ENCODE peak calls at places on chromosomes 16 and 17, in nine cellular contexts. One of them, this sample, is unnamed.

GRCh38 chr16:68247932-68248331 is 2.8 kb downstream of the PLA2G15 start:
- DNase-seq in iris pigment epithelial cell: no peak
- DNase-seq in NCI-H1092: no peak
- DNase-seq in activated CD4-positive, alpha-beta T cell treated with anti-CD3 and anti-CD28 coated beads, Interleukin-2, amount 10 ng/mL, durations not matched to agents 7 days and 5 days: no peak
- DNase-seq in thoracic aorta: no peak
- DNase-seq in upper lobe of right lung: no peak
- DNase-seq in lung: no peak
- DNase-seq in adipocyte: no peak
- DNase-seq in activated CD8-positive, alpha-beta memory T cell treated with anti-CD3 and anti-CD28 coated beads, Interleukin-2, amount 50 U/mL, for 48 hours: no peak
- DNase-seq in this sample: no peak

GRCh38 chr16:2339521-2340484 is 725 bp downstream of the ABCA3 start:
- DNase-seq in iris pigment epithelial cell: peak
- DNase-seq in NCI-H1092: peak
- DNase-seq in activated CD4-positive, alpha-beta T cell treated with anti-CD3 and anti-CD28 coated beads, Interleukin-2, amount 10 ng/mL, durations not matched to agents 7 days and 5 days: peak
- DNase-seq in thoracic aorta: no peak
- DNase-seq in upper lobe of right lung: peak
- DNase-seq in lung: peak
- DNase-seq in adipocyte: peak
- DNase-seq in activated CD8-positive, alpha-beta memory T cell treated with anti-CD3 and anti-CD28 coated beads, Interleukin-2, amount 50 U/mL, for 48 hours: peak
- DNase-seq in this sample: peak

GRCh38 chr17:64540118-64540776 is 33.5 kb downstream of the CEP95 start:
- DNase-seq in iris pigment epithelial cell: no peak
- DNase-seq in NCI-H1092: no peak
- DNase-seq in activated CD4-positive, alpha-beta T cell treated with anti-CD3 and anti-CD28 coated beads, Interleukin-2, amount 10 ng/mL, durations not matched to agents 7 days and 5 days: no peak
- DNase-seq in thoracic aorta: no peak
- DNase-seq in upper lobe of right lung: no peak
- DNase-seq in lung: no peak
- DNase-seq in adipocyte: no peak
- DNase-seq in activated CD8-positive, alpha-beta memory T cell treated with anti-CD3 and anti-CD28 coated beads, Interleukin-2, amount 50 U/mL, for 48 hours: no peak
- DNase-seq in this sample: no peak

GRCh38 chr16:53651357-53651756 is 52.3 kb downstream of the RPGRIP1L start:
- DNase-seq in iris pigment epithelial cell: no peak
- DNase-seq in NCI-H1092: no peak
- DNase-seq in activated CD4-positive, alpha-beta T cell treated with anti-CD3 and anti-CD28 coated beads, Interleukin-2, amount 10 ng/mL, durations not matched to agents 7 days and 5 days: no peak
- DNase-seq in thoracic aorta: no peak
- DNase-seq in upper lobe of right lung: no peak
- DNase-seq in lung: no peak
- DNase-seq in adipocyte: no peak
- DNase-seq in activated CD8-positive, alpha-beta memory T cell treated with anti-CD3 and anti-CD28 coated beads, Interleukin-2, amount 50 U/mL, for 48 hours: no peak
- DNase-seq in this sample: no peak

GRCh38 chr17:29883497-29883896 is 46.5 kb downstream of the SSH2 start:
- DNase-seq in iris pigment epithelial cell: peak
- DNase-seq in NCI-H1092: no peak
- DNase-seq in activated CD4-positive, alpha-beta T cell treated with anti-CD3 and anti-CD28 coated beads, Interleukin-2, amount 10 ng/mL, durations not matched to agents 7 days and 5 days: no peak
- DNase-seq in thoracic aorta: no peak
- DNase-seq in upper lobe of right lung: no peak
- DNase-seq in lung: no peak
- DNase-seq in adipocyte: no peak
- DNase-seq in activated CD8-positive, alpha-beta memory T cell treated with anti-CD3 and anti-CD28 coated beads, Interleukin-2, amount 50 U/mL, for 48 hours: no peak
- DNase-seq in this sample: no peak

GRCh38 chr16:47392114-47392513 is 68.7 kb downstream of the ITFG1 start:
- DNase-seq in iris pigment epithelial cell: peak
- DNase-seq in NCI-H1092: no peak
- DNase-seq in activated CD4-positive, alpha-beta T cell treated with anti-CD3 and anti-CD28 coated beads, Interleukin-2, amount 10 ng/mL, durations not matched to agents 7 days and 5 days: peak
- DNase-seq in thoracic aorta: no peak
- DNase-seq in upper lobe of right lung: no peak
- DNase-seq in lung: no peak
- DNase-seq in adipocyte: no peak
- DNase-seq in activated CD8-positive, alpha-beta memory T cell treated with anti-CD3 and anti-CD28 coated beads, Interleukin-2, amount 50 U/mL, for 48 hours: no peak
- DNase-seq in this sample: no peak

GRCh38 chr17:44759096-44759915 is 518 bp downstream of the ADAM11 start:
- DNase-seq in iris pigment epithelial cell: no peak
- DNase-seq in NCI-H1092: no peak
- DNase-seq in activated CD4-positive, alpha-beta T cell treated with anti-CD3 and anti-CD28 coated beads, Interleukin-2, amount 10 ng/mL, durations not matched to agents 7 days and 5 days: no peak
- DNase-seq in thoracic aorta: no peak
- DNase-seq in upper lobe of right lung: peak
- DNase-seq in lung: no peak
- DNase-seq in adipocyte: peak
- DNase-seq in activated CD8-positive, alpha-beta memory T cell treated with anti-CD3 and anti-CD28 coated beads, Interleukin-2, amount 50 U/mL, for 48 hours: no peak
- DNase-seq in this sample: no peak

GRCh38 chr16:72715267-72715666 is 332.7 kb downstream of the ZFHX3 start:
- DNase-seq in iris pigment epithelial cell: peak
- DNase-seq in NCI-H1092: no peak
- DNase-seq in activated CD4-positive, alpha-beta T cell treated with anti-CD3 and anti-CD28 coated beads, Interleukin-2, amount 10 ng/mL, durations not matched to agents 7 days and 5 days: no peak
- DNase-seq in thoracic aorta: no peak
- DNase-seq in upper lobe of right lung: no peak
- DNase-seq in lung: no peak
- DNase-seq in adipocyte: peak
- DNase-seq in activated CD8-positive, alpha-beta memory T cell treated with anti-CD3 and anti-CD28 coated beads, Interleukin-2, amount 50 U/mL, for 48 hours: no peak
- DNase-seq in this sample: no peak

GRCh38 chr16:28297784-28298510 is 5.6 kb downstream of the SBK1 start:
- DNase-seq in iris pigment epithelial cell: no peak
- DNase-seq in NCI-H1092: no peak
- DNase-seq in activated CD4-positive, alpha-beta T cell treated with anti-CD3 and anti-CD28 coated beads, Interleukin-2, amount 10 ng/mL, durations not matched to agents 7 days and 5 days: peak
- DNase-seq in thoracic aorta: no peak
- DNase-seq in upper lobe of right lung: no peak
- DNase-seq in lung: no peak
- DNase-seq in adipocyte: no peak
- DNase-seq in activated CD8-positive, alpha-beta memory T cell treated with anti-CD3 and anti-CD28 coated beads, Interleukin-2, amount 50 U/mL, for 48 hours: no peak
- DNase-seq in this sample: no peak

GRCh38 chr17:47978324-47978723 is 7.4 kb downstream of the CDK5RAP3 start:
- DNase-seq in iris pigment epithelial cell: peak
- DNase-seq in NCI-H1092: peak
- DNase-seq in activated CD4-positive, alpha-beta T cell treated with anti-CD3 and anti-CD28 coated beads, Interleukin-2, amount 10 ng/mL, durations not matched to agents 7 days and 5 days: peak
- DNase-seq in thoracic aorta: no peak
- DNase-seq in upper lobe of right lung: no peak
- DNase-seq in lung: no peak
- DNase-seq in adipocyte: peak
- DNase-seq in activated CD8-positive, alpha-beta memory T cell treated with anti-CD3 and anti-CD28 coated beads, Interleukin-2, amount 50 U/mL, for 48 hours: peak
- DNase-seq in this sample: no peak

GRCh38 chr17:39094607-39095308 is 56.7 kb downstream of the PLXDC1 start:
- DNase-seq in iris pigment epithelial cell: no peak
- DNase-seq in NCI-H1092: no peak
- DNase-seq in activated CD4-positive, alpha-beta T cell treated with anti-CD3 and anti-CD28 coated beads, Interleukin-2, amount 10 ng/mL, durations not matched to agents 7 days and 5 days: peak
- DNase-seq in thoracic aorta: no peak
- DNase-seq in upper lobe of right lung: no peak
- DNase-seq in lung: no peak
- DNase-seq in adipocyte: no peak
- DNase-seq in activated CD8-positive, alpha-beta memory T cell treated with anti-CD3 and anti-CD28 coated beads, Interleukin-2, amount 50 U/mL, for 48 hours: no peak
- DNase-seq in this sample: no peak

GRCh38 chr17:83062011-83062817 is 17.2 kb upstream of the METRNL start:
- DNase-seq in iris pigment epithelial cell: no peak
- DNase-seq in NCI-H1092: no peak
- DNase-seq in activated CD4-positive, alpha-beta T cell treated with anti-CD3 and anti-CD28 coated beads, Interleukin-2, amount 10 ng/mL, durations not matched to agents 7 days and 5 days: peak
- DNase-seq in thoracic aorta: peak
- DNase-seq in upper lobe of right lung: peak
- DNase-seq in lung: no peak
- DNase-seq in adipocyte: no peak
- DNase-seq in activated CD8-positive, alpha-beta memory T cell treated with anti-CD3 and anti-CD28 coated beads, Interleukin-2, amount 50 U/mL, for 48 hours: peak
- DNase-seq in this sample: no peak

GRCh38 chr17:48527742-48528028 is 3.1 kb downstream of the HOXB1 start:
- DNase-seq in iris pigment epithelial cell: no peak
- DNase-seq in NCI-H1092: no peak
- DNase-seq in activated CD4-positive, alpha-beta T cell treated with anti-CD3 and anti-CD28 coated beads, Interleukin-2, amount 10 ng/mL, durations not matched to agents 7 days and 5 days: no peak
- DNase-seq in thoracic aorta: no peak
- DNase-seq in upper lobe of right lung: no peak
- DNase-seq in lung: no peak
- DNase-seq in adipocyte: no peak
- DNase-seq in activated CD8-positive, alpha-beta memory T cell treated with anti-CD3 and anti-CD28 coated beads, Interleukin-2, amount 50 U/mL, for 48 hours: no peak
- DNase-seq in this sample: no peak

GRCh38 chr16:2056077-2056476 is 8.3 kb downstream of the TSC2 start:
- DNase-seq in iris pigment epithelial cell: no peak
- DNase-seq in NCI-H1092: no peak
- DNase-seq in activated CD4-positive, alpha-beta T cell treated with anti-CD3 and anti-CD28 coated beads, Interleukin-2, amount 10 ng/mL, durations not matched to agents 7 days and 5 days: no peak
- DNase-seq in thoracic aorta: no peak
- DNase-seq in upper lobe of right lung: no peak
- DNase-seq in lung: no peak
- DNase-seq in adipocyte: no peak
- DNase-seq in activated CD8-positive, alpha-beta memory T cell treated with anti-CD3 and anti-CD28 coated beads, Interleukin-2, amount 50 U/mL, for 48 hours: no peak
- DNase-seq in this sample: no peak

GRCh38 chr17:9237053-9237410 is 215.7 kb downstream of the NTN1 start:
- DNase-seq in iris pigment epithelial cell: no peak
- DNase-seq in NCI-H1092: no peak
- DNase-seq in activated CD4-positive, alpha-beta T cell treated with anti-CD3 and anti-CD28 coated beads, Interleukin-2, amount 10 ng/mL, durations not matched to agents 7 days and 5 days: no peak
- DNase-seq in thoracic aorta: no peak
- DNase-seq in upper lobe of right lung: no peak
- DNase-seq in lung: no peak
- DNase-seq in adipocyte: no peak
- DNase-seq in activated CD8-positive, alpha-beta memory T cell treated with anti-CD3 and anti-CD28 coated beads, Interleukin-2, amount 50 U/mL, for 48 hours: no peak
- DNase-seq in this sample: no peak

GRCh38 chr16:6916946-6917345 is 415.7 kb upstream of the RBFOX1 start:
- DNase-seq in iris pigment epithelial cell: no peak
- DNase-seq in NCI-H1092: no peak
- DNase-seq in activated CD4-positive, alpha-beta T cell treated with anti-CD3 and anti-CD28 coated beads, Interleukin-2, amount 10 ng/mL, durations not matched to agents 7 days and 5 days: no peak
- DNase-seq in thoracic aorta: no peak
- DNase-seq in upper lobe of right lung: no peak
- DNase-seq in lung: no peak
- DNase-seq in adipocyte: no peak
- DNase-seq in activated CD8-positive, alpha-beta memory T cell treated with anti-CD3 and anti-CD28 coated beads, Interleukin-2, amount 50 U/mL, for 48 hours: no peak
- DNase-seq in this sample: no peak

GRCh38 chr16:66150691-66151090 is 215.8 kb upstream of the CDH5 start:
- DNase-seq in iris pigment epithelial cell: peak
- DNase-seq in NCI-H1092: no peak
- DNase-seq in activated CD4-positive, alpha-beta T cell treated with anti-CD3 and anti-CD28 coated beads, Interleukin-2, amount 10 ng/mL, durations not matched to agents 7 days and 5 days: peak
- DNase-seq in thoracic aorta: no peak
- DNase-seq in upper lobe of right lung: no peak
- DNase-seq in lung: no peak
- DNase-seq in adipocyte: peak
- DNase-seq in activated CD8-positive, alpha-beta memory T cell treated with anti-CD3 and anti-CD28 coated beads, Interleukin-2, amount 50 U/mL, for 48 hours: no peak
- DNase-seq in this sample: no peak

GRCh38 chr16:47061204-47061603 is 82.5 kb downstream of the NETO2 start:
- DNase-seq in iris pigment epithelial cell: no peak
- DNase-seq in NCI-H1092: no peak
- DNase-seq in activated CD4-positive, alpha-beta T cell treated with anti-CD3 and anti-CD28 coated beads, Interleukin-2, amount 10 ng/mL, durations not matched to agents 7 days and 5 days: no peak
- DNase-seq in thoracic aorta: no peak
- DNase-seq in upper lobe of right lung: peak
- DNase-seq in lung: no peak
- DNase-seq in adipocyte: no peak
- DNase-seq in activated CD8-positive, alpha-beta memory T cell treated with anti-CD3 and anti-CD28 coated beads, Interleukin-2, amount 50 U/mL, for 48 hours: peak
- DNase-seq in this sample: no peak

GRCh38 chr17:43125967-43126910 is 1.1 kb upstream of the BRCA1 start:
- DNase-seq in iris pigment epithelial cell: no peak
- DNase-seq in NCI-H1092: no peak
- DNase-seq in activated CD4-positive, alpha-beta T cell treated with anti-CD3 and anti-CD28 coated beads, Interleukin-2, amount 10 ng/mL, durations not matched to agents 7 days and 5 days: no peak
- DNase-seq in thoracic aorta: no peak
- DNase-seq in upper lobe of right lung: no peak
- DNase-seq in lung: no peak
- DNase-seq in adipocyte: no peak
- DNase-seq in activated CD8-positive, alpha-beta memory T cell treated with anti-CD3 and anti-CD28 coated beads, Interleukin-2, amount 50 U/mL, for 48 hours: peak
- DNase-seq in this sample: no peak

GRCh38 chr16:57475711-57476339 is 10.5 kb downstream of the DOK4 start:
- DNase-seq in iris pigment epithelial cell: peak
- DNase-seq in NCI-H1092: peak
- DNase-seq in activated CD4-positive, alpha-beta T cell treated with anti-CD3 and anti-CD28 coated beads, Interleukin-2, amount 10 ng/mL, durations not matched to agents 7 days and 5 days: peak
- DNase-seq in thoracic aorta: no peak
- DNase-seq in upper lobe of right lung: peak
- DNase-seq in lung: no peak
- DNase-seq in adipocyte: peak
- DNase-seq in activated CD8-positive, alpha-beta memory T cell treated with anti-CD3 and anti-CD28 coated beads, Interleukin-2, amount 50 U/mL, for 48 hours: peak
- DNase-seq in this sample: no peak

GRCh38 chr16:64459821-64460220 is 662.0 kb downstream of the CDH11 start:
- DNase-seq in iris pigment epithelial cell: peak
- DNase-seq in NCI-H1092: no peak
- DNase-seq in activated CD4-positive, alpha-beta T cell treated with anti-CD3 and anti-CD28 coated beads, Interleukin-2, amount 10 ng/mL, durations not matched to agents 7 days and 5 days: no peak
- DNase-seq in thoracic aorta: no peak
- DNase-seq in upper lobe of right lung: no peak
- DNase-seq in lung: no peak
- DNase-seq in adipocyte: peak
- DNase-seq in activated CD8-positive, alpha-beta memory T cell treated with anti-CD3 and anti-CD28 coated beads, Interleukin-2, amount 50 U/mL, for 48 hours: no peak
- DNase-seq in this sample: no peak